ENCODE peak calls at places on chromosome 21, in seven cellular contexts. One of them, this sample, is unnamed.

GRCh38 chr21:15208787-15209186 is 144.0 kb upstream of the NRIP1 start:
- DNase-seq in fibroblast of pulmonary artery: no peak
- DNase-seq in tibial nerve: no peak
- DNase-seq in psoas muscle: no peak
- DNase-seq in breast epithelium: no peak
- DNase-seq in lower lobe of right lung: no peak
- DNase-seq in Peyer's patch: no peak
- DNase-seq in this sample: no peak

GRCh38 chr21:28776251-28776650 is 216.4 kb downstream of the LTN1 start:
- DNase-seq in fibroblast of pulmonary artery: peak
- DNase-seq in tibial nerve: no peak
- DNase-seq in psoas muscle: no peak
- DNase-seq in breast epithelium: no peak
- DNase-seq in lower lobe of right lung: no peak
- DNase-seq in Peyer's patch: no peak
- DNase-seq in this sample: peak

GRCh38 chr21:14843991-14844390 is 220.8 kb downstream of the NRIP1 start:
- DNase-seq in fibroblast of pulmonary artery: no peak
- DNase-seq in tibial nerve: no peak
- DNase-seq in psoas muscle: no peak
- DNase-seq in breast epithelium: no peak
- DNase-seq in lower lobe of right lung: no peak
- DNase-seq in Peyer's patch: no peak
- DNase-seq in this sample: no peak

GRCh38 chr21:34877485-34878128 is 171.5 kb downstream of the RUNX1 start:
- DNase-seq in fibroblast of pulmonary artery: no peak
- DNase-seq in tibial nerve: no peak
- DNase-seq in psoas muscle: no peak
- DNase-seq in breast epithelium: peak
- DNase-seq in lower lobe of right lung: peak
- DNase-seq in Peyer's patch: peak
- DNase-seq in this sample: no peak

GRCh38 chr21:28742527-28742926 is 250.2 kb downstream of the LTN1 start:
- DNase-seq in fibroblast of pulmonary artery: peak
- DNase-seq in tibial nerve: no peak
- DNase-seq in psoas muscle: no peak
- DNase-seq in breast epithelium: no peak
- DNase-seq in lower lobe of right lung: no peak
- DNase-seq in Peyer's patch: no peak
- DNase-seq in this sample: peak

GRCh38 chr21:33265664-33266049 is 510 bp upstream of the IL10RB start:
- DNase-seq in fibroblast of pulmonary artery: no peak
- DNase-seq in tibial nerve: peak
- DNase-seq in psoas muscle: peak
- DNase-seq in breast epithelium: no peak
- DNase-seq in lower lobe of right lung: peak
- DNase-seq in Peyer's patch: no peak
- DNase-seq in this sample: no peak

GRCh38 chr21:39114871-39115658 is 68.2 kb downstream of the PSMG1 start:
- DNase-seq in fibroblast of pulmonary artery: peak
- DNase-seq in tibial nerve: no peak
- DNase-seq in psoas muscle: no peak
- DNase-seq in breast epithelium: no peak
- DNase-seq in lower lobe of right lung: no peak
- DNase-seq in Peyer's patch: no peak
- DNase-seq in this sample: peak

GRCh38 chr21:25964926-25965325 is 205.6 kb downstream of the APP start:
- DNase-seq in fibroblast of pulmonary artery: no peak
- DNase-seq in tibial nerve: no peak
- DNase-seq in psoas muscle: no peak
- DNase-seq in breast epithelium: no peak
- DNase-seq in lower lobe of right lung: no peak
- DNase-seq in Peyer's patch: no peak
- DNase-seq in this sample: no peak

GRCh38 chr21:27269646-27270045 is 302.8 kb upstream of the ADAMTS5 start:
- DNase-seq in fibroblast of pulmonary artery: peak
- DNase-seq in tibial nerve: no peak
- DNase-seq in psoas muscle: no peak
- DNase-seq in breast epithelium: no peak
- DNase-seq in lower lobe of right lung: no peak
- DNase-seq in Peyer's patch: no peak
- DNase-seq in this sample: peak

GRCh38 chr21:26900980-26901379 is 55.8 kb upstream of the ADAMTS1 start:
- DNase-seq in fibroblast of pulmonary artery: no peak
- DNase-seq in tibial nerve: no peak
- DNase-seq in psoas muscle: no peak
- DNase-seq in breast epithelium: no peak
- DNase-seq in lower lobe of right lung: no peak
- DNase-seq in Peyer's patch: no peak
- DNase-seq in this sample: no peak

GRCh38 chr21:15759469-15759868 is 29.7 kb downstream of the USP25 start:
- DNase-seq in fibroblast of pulmonary artery: no peak
- DNase-seq in tibial nerve: no peak
- DNase-seq in psoas muscle: no peak
- DNase-seq in breast epithelium: no peak
- DNase-seq in lower lobe of right lung: no peak
- DNase-seq in Peyer's patch: no peak
- DNase-seq in this sample: no peak

GRCh38 chr21:15653710-15654109 is 76.1 kb upstream of the USP25 start:
- DNase-seq in fibroblast of pulmonary artery: no peak
- DNase-seq in tibial nerve: no peak
- DNase-seq in psoas muscle: no peak
- DNase-seq in breast epithelium: no peak
- DNase-seq in lower lobe of right lung: no peak
- DNase-seq in Peyer's patch: no peak
- DNase-seq in this sample: no peak

GRCh38 chr21:37762606-37763005 is 153.7 kb downstream of the KCNJ6 start:
- DNase-seq in fibroblast of pulmonary artery: no peak
- DNase-seq in tibial nerve: no peak
- DNase-seq in psoas muscle: no peak
- DNase-seq in breast epithelium: no peak
- DNase-seq in lower lobe of right lung: no peak
- DNase-seq in Peyer's patch: no peak
- DNase-seq in this sample: no peak

GRCh38 chr21:43644609-43645008 is 14.7 kb downstream of the HSF2BP start:
- DNase-seq in fibroblast of pulmonary artery: peak
- DNase-seq in tibial nerve: no peak
- DNase-seq in psoas muscle: no peak
- DNase-seq in breast epithelium: no peak
- DNase-seq in lower lobe of right lung: no peak
- DNase-seq in Peyer's patch: no peak
- DNase-seq in this sample: no peak

GRCh38 chr21:43637530-43637929 is 21.8 kb downstream of the HSF2BP start:
- DNase-seq in fibroblast of pulmonary artery: no peak
- DNase-seq in tibial nerve: no peak
- DNase-seq in psoas muscle: no peak
- DNase-seq in breast epithelium: no peak
- DNase-seq in lower lobe of right lung: no peak
- DNase-seq in Peyer's patch: no peak
- DNase-seq in this sample: no peak

GRCh38 chr21:43643193-43643592 is 16.1 kb downstream of the HSF2BP start:
- DNase-seq in fibroblast of pulmonary artery: no peak
- DNase-seq in tibial nerve: no peak
- DNase-seq in psoas muscle: no peak
- DNase-seq in breast epithelium: no peak
- DNase-seq in lower lobe of right lung: no peak
- DNase-seq in Peyer's patch: no peak
- DNase-seq in this sample: no peak

GRCh38 chr21:43640437-43640836 is 18.9 kb downstream of the HSF2BP start:
- DNase-seq in fibroblast of pulmonary artery: no peak
- DNase-seq in tibial nerve: no peak
- DNase-seq in psoas muscle: no peak
- DNase-seq in breast epithelium: no peak
- DNase-seq in lower lobe of right lung: no peak
- DNase-seq in Peyer's patch: no peak
- DNase-seq in this sample: no peak

DNA sequence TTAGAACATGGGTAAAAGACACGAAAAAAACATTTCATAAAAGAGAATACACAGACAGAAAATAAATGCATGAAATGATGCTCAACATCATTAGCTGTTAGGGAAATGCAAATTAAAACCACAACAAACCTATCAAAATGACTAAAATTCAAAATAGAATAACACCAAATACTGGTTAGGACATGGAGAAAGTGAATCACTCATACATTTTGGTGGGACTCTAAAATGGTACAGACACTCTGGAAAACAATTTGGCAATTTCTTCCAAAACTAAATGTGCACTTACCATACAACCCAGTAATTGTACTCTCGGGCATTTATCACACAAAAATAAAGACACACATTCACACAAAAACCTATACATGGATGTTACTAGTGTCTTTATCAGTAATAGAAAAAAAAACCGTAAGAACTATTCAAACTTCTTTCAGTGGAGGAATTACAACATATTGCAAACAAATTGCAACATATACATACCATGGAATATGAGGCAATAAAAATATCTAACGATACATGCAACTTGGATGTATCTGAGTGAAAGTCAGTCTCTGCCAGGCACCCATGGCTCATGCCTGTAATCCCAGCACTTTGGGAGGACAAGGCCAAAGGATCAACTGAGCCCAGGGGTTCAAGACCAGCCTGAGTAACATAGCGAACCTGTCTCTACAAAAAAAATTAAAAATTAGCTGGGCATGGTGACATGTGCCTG is 19.7 kb downstream of the HSF2BP start:
- DNase-seq in fibroblast of pulmonary artery: peak
- DNase-seq in tibial nerve: no peak
- DNase-seq in psoas muscle: no peak
- DNase-seq in breast epithelium: no peak
- DNase-seq in lower lobe of right lung: no peak
- DNase-seq in Peyer's patch: no peak
- DNase-seq in this sample: no peak
- H3K4me3 ChIP-seq in fibroblast of pulmonary artery: no peak
- H3K4me3 ChIP-seq in tibial nerve: no peak
- H3K4me3 ChIP-seq in psoas muscle: no peak
- H3K4me3 ChIP-seq in breast epithelium: no peak
- H3K4me3 ChIP-seq in lower lobe of right lung: no peak
- H3K4me3 ChIP-seq in Peyer's patch: no peak
- H3K4me3 ChIP-seq in this sample: no peak

GRCh38 chr21:16913010-16913409 is 599.8 kb upstream of the CXADR start:
- DNase-seq in fibroblast of pulmonary artery: no peak
- DNase-seq in tibial nerve: no peak
- DNase-seq in psoas muscle: no peak
- DNase-seq in breast epithelium: no peak
- DNase-seq in lower lobe of right lung: no peak
- DNase-seq in Peyer's patch: no peak
- DNase-seq in this sample: no peak
- TF ChIP-seq CTCF in fibroblast of pulmonary artery: no peak
- TF ChIP-seq CTCF in tibial nerve: no peak
- TF ChIP-seq CTCF in psoas muscle: no peak
- TF ChIP-seq CTCF in breast epithelium: no peak
- TF ChIP-seq CTCF in lower lobe of right lung: no peak
- TF ChIP-seq CTCF in Peyer's patch: no peak
- TF ChIP-seq CTCF in this sample: no peak

GRCh38 chr21:46287541-46287940 is 1.4 kb downstream of the YBEY start:
- DNase-seq in fibroblast of pulmonary artery: no peak
- DNase-seq in tibial nerve: no peak
- DNase-seq in psoas muscle: no peak
- DNase-seq in breast epithelium: no peak
- DNase-seq in lower lobe of right lung: no peak
- DNase-seq in Peyer's patch: no peak
- DNase-seq in this sample: no peak
- H3K4me3 ChIP-seq in fibroblast of pulmonary artery: peak
- H3K4me3 ChIP-seq in tibial nerve: no peak
- H3K4me3 ChIP-seq in psoas muscle: peak
- H3K4me3 ChIP-seq in breast epithelium: no peak
- H3K4me3 ChIP-seq in lower lobe of right lung: peak
- H3K4me3 ChIP-seq in Peyer's patch: no peak
- H3K4me3 ChIP-seq in this sample: peak

GRCh38 chr21:36705679-36706481 is 7.0 kb downstream of the SIM2 start:
- DNase-seq in fibroblast of pulmonary artery: no peak
- DNase-seq in tibial nerve: no peak
- DNase-seq in psoas muscle: no peak
- DNase-seq in breast epithelium: no peak
- DNase-seq in lower lobe of right lung: no peak
- DNase-seq in Peyer's patch: no peak
- DNase-seq in this sample: no peak
- TF ChIP-seq CTCF in fibroblast of pulmonary artery: no peak
- TF ChIP-seq CTCF in tibial nerve: no peak
- TF ChIP-seq CTCF in psoas muscle: no peak
- TF ChIP-seq CTCF in breast epithelium: no peak
- TF ChIP-seq CTCF in lower lobe of right lung: no peak
- TF ChIP-seq CTCF in Peyer's patch: no peak
- TF ChIP-seq CTCF in this sample: peak

DNA sequence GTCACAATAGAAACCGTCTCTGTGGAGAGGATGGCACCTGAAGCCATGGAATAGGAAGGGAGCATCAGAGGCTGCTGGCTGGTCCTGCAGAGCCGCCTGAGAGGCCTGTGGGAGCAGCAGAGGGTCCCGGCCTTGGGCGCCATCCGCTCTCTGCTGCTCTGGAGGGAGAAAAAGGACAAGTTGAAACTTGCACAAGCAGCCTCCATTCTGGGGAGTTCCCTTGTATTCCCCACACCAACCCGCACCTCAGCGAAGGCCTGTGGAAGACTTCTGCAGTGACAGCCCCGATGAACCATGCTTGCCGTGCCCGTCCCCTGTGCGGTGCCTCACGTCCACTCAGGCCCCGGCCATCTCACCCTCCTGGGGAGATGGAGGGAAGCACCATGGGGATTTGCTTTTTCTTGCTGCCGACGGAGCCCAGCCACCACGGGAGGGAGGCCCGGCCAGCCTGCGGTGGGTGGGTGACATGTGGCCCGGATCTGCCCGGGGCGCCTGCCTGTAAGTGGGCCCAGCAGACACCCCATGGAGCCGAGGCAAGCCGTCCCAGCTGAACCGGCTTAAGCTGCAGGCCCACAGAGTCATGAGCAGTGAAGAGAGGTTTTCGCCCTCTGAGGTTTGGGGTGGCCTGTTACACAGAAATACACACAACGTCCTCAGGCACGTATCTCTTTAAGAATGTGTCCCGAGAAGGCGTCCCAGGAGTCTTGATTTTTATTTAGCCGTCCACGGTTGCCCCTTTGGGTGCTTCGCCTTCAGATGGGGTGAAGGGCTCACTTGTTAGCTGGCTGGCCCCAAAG is 2.0 kb upstream of the ADARB1 start:
- DNase-seq in fibroblast of pulmonary artery: no peak
- DNase-seq in tibial nerve: no peak
- DNase-seq in psoas muscle: no peak
- DNase-seq in breast epithelium: peak
- DNase-seq in lower lobe of right lung: no peak
- DNase-seq in Peyer's patch: no peak
- DNase-seq in this sample: no peak
- H3K4me3 ChIP-seq in fibroblast of pulmonary artery: no peak
- H3K4me3 ChIP-seq in tibial nerve: no peak
- H3K4me3 ChIP-seq in psoas muscle: no peak
- H3K4me3 ChIP-seq in breast epithelium: no peak
- H3K4me3 ChIP-seq in lower lobe of right lung: no peak
- H3K4me3 ChIP-seq in Peyer's patch: no peak
- H3K4me3 ChIP-seq in this sample: no peak

GRCh38 chr21:31142600-31142999 is 104.3 kb upstream of the KRTAP19-8 start:
- DNase-seq in fibroblast of pulmonary artery: no peak
- DNase-seq in tibial nerve: no peak
- DNase-seq in psoas muscle: no peak
- DNase-seq in breast epithelium: no peak
- DNase-seq in lower lobe of right lung: no peak
- DNase-seq in Peyer's patch: no peak
- DNase-seq in this sample: no peak
- TF ChIP-seq CTCF in fibroblast of pulmonary artery: no peak
- TF ChIP-seq CTCF in tibial nerve: no peak
- TF ChIP-seq CTCF in psoas muscle: no peak
- TF ChIP-seq CTCF in breast epithelium: no peak
- TF ChIP-seq CTCF in lower lobe of right lung: no peak
- TF ChIP-seq CTCF in Peyer's patch: no peak
- TF ChIP-seq CTCF in this sample: no peak

GRCh38 chr21:7953058-7953457 is 2568.3 kb upstream of the TPTE start:
- DNase-seq in fibroblast of pulmonary artery: no peak
- DNase-seq in tibial nerve: no peak
- DNase-seq in psoas muscle: no peak
- DNase-seq in breast epithelium: no peak
- DNase-seq in lower lobe of right lung: no peak
- DNase-seq in Peyer's patch: no peak
- DNase-seq in this sample: no peak
- H3K4me3 ChIP-seq in fibroblast of pulmonary artery: no peak
- H3K4me3 ChIP-seq in tibial nerve: no peak
- H3K4me3 ChIP-seq in psoas muscle: no peak
- H3K4me3 ChIP-seq in breast epithelium: no peak
- H3K4me3 ChIP-seq in lower lobe of right lung: no peak
- H3K4me3 ChIP-seq in Peyer's patch: no peak
- H3K4me3 ChIP-seq in this sample: no peak